ENCODE peak calls at places on chromosomes 7 and 10, in eight cellular contexts. I is PC-3, Q is dorsolateral prefrontal cortex, L is AG04449, D is NB4, M is neural crest cell, J is H9, N is fibroblast of lung. E is an unnamed sample.

GRCh38 chr7:84701524-84702306 is 485.1 kb downstream of the SEMA3D start:
- DNase-seq in I (peak; percentile 67), Q (no peak), L (peak; percentile 84), D (no peak), M (no peak), J (no peak), N (peak; percentile 99), E (peak; percentile 72)

GRCh38 chr10:43111921-43112607 is 26.2 kb upstream of the CSGALNACT2 start:
- DNase-seq in I (no peak), Q (no peak), L (no peak), D (no peak), M (no peak), J (no peak), N (no peak), E (no peak)

GRCh38 chr7:5296627-5297226 is 14.0 kb downstream of the SLC29A4 start:
- DNase-seq in I (peak; percentile 48), Q (no peak), L (no peak), D (no peak), M (peak; percentile 57), J (peak; percentile 94), N (no peak), E (no peak)

GRCh38 chr7:43869898-43870240 is 552 bp upstream of the MRPS24 start:
- DNase-seq in I (peak; percentile 87), Q (no peak), L (peak; percentile 77), D (peak; percentile 90), M (no peak), J (no peak), N (peak; percentile 95), E (peak; percentile 67)

GRCh38 chr7:151783958-151784575 is 92.8 kb downstream of the PRKAG2 start:
- DNase-seq in I (no peak), Q (no peak), L (no peak), D (no peak), M (no peak), J (no peak), N (no peak), E (no peak)

GRCh38 chr7:90266808-90267207 is 21.8 kb downstream of the CFAP69 start:
- DNase-seq in I (peak; percentile 18), Q (no peak), L (no peak), D (no peak), M (no peak), J (no peak), N (peak; percentile 49), E (peak; percentile 39)

GRCh38 chr10:86074294-86074693 is 292.3 kb downstream of the GRID1 start:
- DNase-seq in I (no peak), Q (no peak), L (no peak), D (no peak), M (no peak), J (no peak), N (no peak), E (no peak)

GRCh38 chr7:148700693-148701092 is 2.0 kb downstream of the CUL1 start:
- DNase-seq in I (peak; percentile 25), Q (no peak), L (no peak), D (peak; percentile 70), M (no peak), J (no peak), N (peak; percentile 71), E (no peak)

GRCh38 chr7:158784270-158784669 is 45.0 kb downstream of the ESYT2 start:
- DNase-seq in I (no peak), Q (no peak), L (no peak), D (no peak), M (no peak), J (no peak), N (no peak), E (no peak)

GRCh38 chr7:94436018-94436604 is 41.4 kb downstream of the COL1A2 start:
- DNase-seq in I (peak; percentile 82), Q (no peak), L (no peak), D (peak; percentile 68), M (peak; percentile 73), J (peak; percentile 60), N (peak; percentile 63), E (no peak)

GRCh38 chr10:91604936-91605534 is 27.8 kb downstream of the PPP1R3C start:
- DNase-seq in I (peak; percentile 67), Q (no peak), L (peak; percentile 77), D (no peak), M (no peak), J (no peak), N (peak; percentile 85), E (no peak)

GRCh38 chr7:151462306-151462779 is 22.4 kb upstream of the CRYGN start:
- DNase-seq in I (no peak), Q (no peak), L (no peak), D (peak; percentile 39), M (no peak), J (no peak), N (no peak), E (no peak)

GRCh38 chr7:64686493-64687184 is 20.7 kb downstream of the ZNF107 start:
- DNase-seq in I (peak; percentile 30), Q (no peak), L (no peak), D (peak; percentile 96), M (no peak), J (no peak), N (no peak), E (no peak)

GRCh38 chr7:84847038-84847437 is 339.8 kb downstream of the SEMA3D start:
- DNase-seq in I (no peak), Q (no peak), L (no peak), D (no peak), M (no peak), J (no peak), N (no peak), E (no peak)

GRCh38 chr10:11535376-11535959 is 76.0 kb downstream of the USP6NL start:
- DNase-seq in I (no peak), Q (no peak), L (no peak), D (peak; percentile 8), M (no peak), J (no peak), N (no peak), E (no peak)

GRCh38 chr10:11530806-11531205 is 80.6 kb downstream of the USP6NL start:
- DNase-seq in I (no peak), Q (no peak), L (no peak), D (no peak), M (no peak), J (no peak), N (no peak), E (no peak)

GRCh38 chr10:11536256-11536655 is 75.2 kb downstream of the USP6NL start:
- DNase-seq in I (no peak), Q (no peak), L (no peak), D (no peak), M (no peak), J (no peak), N (no peak), E (no peak)

GRCh38 chr10:11532329-11532728 is 79.1 kb downstream of the USP6NL start:
- DNase-seq in I (no peak), Q (no peak), L (no peak), D (no peak), M (no peak), J (no peak), N (peak; percentile 66), E (no peak)

GRCh38 chr10:11533328-11533781 is 78.1 kb downstream of the USP6NL start:
- DNase-seq in I (no peak), Q (no peak), L (no peak), D (peak; percentile 7), M (no peak), J (no peak), N (peak; percentile 16), E (peak; percentile 62)
- TF ChIP-seq CTCF in I (no peak), Q (no peak), L (peak; percentile 12), D (no peak), M (peak; percentile 52), J (peak; percentile 61), N (peak; percentile 58), E (peak; percentile 28)

GRCh38 chr10:69934768-69935167 is 117.9 kb upstream of the MACROH2A2 start:
- DNase-seq in I (peak; percentile 36), Q (no peak), L (no peak), D (peak; percentile 18), M (no peak), J (no peak), N (no peak), E (no peak)
- TF ChIP-seq CTCF in I (peak; percentile 53), Q (no peak), L (no peak), D (no peak), M (peak; percentile 13), J (peak; percentile 38), N (peak; percentile 13), E (no peak)

GRCh38 chr10:125344573-125345121 is 184.3 kb upstream of the CTBP2 start:
- DNase-seq in I (peak; percentile 8), Q (no peak), L (no peak), D (no peak), M (no peak), J (no peak), N (no peak), E (no peak)

GRCh38 chr10:125341611-125342010 is 181.2 kb upstream of the CTBP2 start:
- DNase-seq in I (no peak), Q (no peak), L (no peak), D (no peak), M (no peak), J (no peak), N (no peak), E (no peak)

GRCh38 chr10:125348536-125348935 is 188.2 kb upstream of the CTBP2 start:
- DNase-seq in I (no peak), Q (no peak), L (no peak), D (no peak), M (no peak), J (no peak), N (no peak), E (no peak)

GRCh38 chr10:125340871-125341270 is 180.5 kb upstream of the CTBP2 start:
- DNase-seq in I (no peak), Q (no peak), L (no peak), D (no peak), M (no peak), J (no peak), N (peak; percentile 5), E (no peak)

GRCh38 chr10:125343118-125343752 is 182.9 kb upstream of the CTBP2 start:
- DNase-seq in I (peak; percentile 55), Q (no peak), L (no peak), D (peak; percentile 36), M (peak; percentile 13), J (no peak), N (peak; percentile 16), E (no peak)
- TF ChIP-seq CTCF in I (peak; percentile 64), Q (peak; percentile 56), L (peak; percentile 58), D (peak; percentile 67), M (peak; percentile 65), J (peak; percentile 76), N (peak; percentile 71), E (peak; percentile 64)

GRCh38 chr10:79146611-79147130 is 77.9 kb downstream of the ZMIZ1 start:
- DNase-seq in I (no peak), Q (no peak), L (no peak), D (no peak), M (no peak), J (no peak), N (no peak), E (no peak)
- TF ChIP-seq CTCF in I (no peak), Q (no peak), L (no peak), D (no peak), M (no peak), J (no peak), N (peak; percentile 13), E (no peak)

E was measured in AG09319.